ENCODE peak calls at places on chromosomes 7 and 10, in four cellular contexts. O is IMR-90, J is hepatocyte, I is cardiac muscle cell. P is an unnamed sample.

GRCh38 chr7:20439384-20439783 is 108.7 kb downstream of the ITGB8 start:
- DNase-seq in O (no peak), J (no peak), I (no peak), P (no peak)

GRCh38 chr10:127243490-127244272 is 47.3 kb upstream of the INSYN2A start:
- DNase-seq in O (peak; percentile 30), J (peak; percentile 48), I (peak; percentile 52), P (peak; percentile 58)

GRCh38 chr7:116702046-116702445 is 30.1 kb downstream of the MET start:
- DNase-seq in O (no peak), J (no peak), I (no peak), P (no peak)

GRCh38 chr7:106683941-106684340 is 23.0 kb upstream of the CCDC71L start:
- DNase-seq in O (no peak), J (no peak), I (no peak), P (no peak)

GRCh38 chr7:93861325-93861949 is 29.1 kb downstream of the TFPI2 start:
- DNase-seq in O (no peak), J (no peak), I (no peak), P (no peak)

GRCh38 chr7:140940866-140941265 is 16.1 kb upstream of the BRAF start:
- DNase-seq in O (no peak), J (no peak), I (no peak), P (no peak)

GRCh38 chr7:6271091-6271658 is 1.2 kb downstream of the CYTH3 start:
- DNase-seq in O (peak; percentile 39), J (peak; percentile 54), I (peak; percentile 45), P (peak; percentile 61)

GRCh38 chr7:38839846-38840245 is 69.1 kb downstream of the VPS41 start:
- DNase-seq in O (peak; percentile 36), J (no peak), I (no peak), P (no peak)

GRCh38 chr10:58513189-58514101 is 773 bp downstream of the BICC1 start:
- DNase-seq in O (peak; percentile 84), J (peak; percentile 42), I (peak; percentile 92), P (peak; percentile 51)

GRCh38 chr7:139679731-139680594 is 97.8 kb downstream of the HIPK2 start:
- DNase-seq in O (peak; percentile 86), J (no peak), I (no peak), P (no peak)

GRCh38 chr10:80664071-80664680 is 126.5 kb downstream of the SH2D4B start:
- DNase-seq in O (peak; percentile 33), J (peak; percentile 90), I (peak; percentile 73), P (peak; percentile 88)

GRCh38 chr7:141785711-141786552 is 4.1 kb upstream of the TAS2R5 start:
- DNase-seq in O (peak; percentile 55), J (peak; percentile 55), I (peak; percentile 70), P (no peak)

GRCh38 chr10:31340343-31340742 is 21.3 kb downstream of the ZEB1 start:
- DNase-seq in O (no peak), J (peak; percentile 5), I (peak; percentile 11), P (no peak)

GRCh38 chr7:100677308-100678095 is 4.0 kb downstream of the GNB2 start:
- DNase-seq in O (no peak), J (peak; percentile 6), I (no peak), P (no peak)

GRCh38 chr7:100673942-100674431 is 447 bp downstream of the GNB2 start:
- DNase-seq in O (no peak), J (peak; percentile 43), I (no peak), P (peak; percentile 61)

GRCh38 chr7:100676501-100677306 is 3.2 kb downstream of the GNB2 start:
- DNase-seq in O (no peak), J (no peak), I (no peak), P (no peak)

GRCh38 chr7:100674441-100675407 is 1.2 kb downstream of the GNB2 start:
- DNase-seq in O (no peak), J (peak; percentile 60), I (no peak), P (peak; percentile 57)

DNA sequence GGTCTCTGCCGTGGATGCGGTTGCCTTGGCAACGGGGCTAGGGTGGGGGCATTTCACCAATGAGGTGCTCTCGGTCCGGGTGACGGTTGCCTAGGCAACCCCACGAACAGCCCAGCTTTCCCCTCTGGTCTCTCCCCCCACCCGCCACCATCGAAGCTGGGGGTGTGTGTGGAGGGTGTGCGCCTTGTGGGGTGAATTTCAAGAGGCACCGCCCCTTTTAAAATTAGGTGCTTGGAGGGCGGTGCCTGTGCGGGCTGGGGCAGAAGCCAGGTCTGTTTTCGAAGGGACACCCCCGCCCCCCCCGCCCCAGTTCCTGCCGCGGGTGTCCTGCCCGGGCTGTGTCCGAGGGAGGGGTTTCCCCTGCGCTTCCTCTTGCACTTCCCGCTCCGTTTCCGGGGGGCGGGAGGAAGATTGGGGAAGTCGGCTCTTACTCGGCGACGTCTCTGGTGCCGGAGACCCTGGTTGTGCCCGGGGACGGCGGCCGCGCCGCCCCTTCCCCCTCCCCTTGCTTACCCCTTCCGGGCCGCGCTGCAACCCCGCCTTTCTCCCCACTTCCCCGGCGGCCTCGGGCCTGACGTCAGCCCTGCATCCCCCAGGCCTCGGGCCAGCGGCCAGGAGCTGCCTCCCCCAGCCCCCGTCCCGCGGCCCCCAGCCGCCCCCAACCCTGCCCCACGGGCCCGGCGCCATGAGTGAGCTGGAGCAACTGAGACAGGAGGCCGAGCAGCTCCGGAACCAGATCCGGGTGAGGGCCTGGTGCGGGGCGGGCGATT is 2.2 kb downstream of the GNB2 start:
- DNase-seq in O (peak; percentile 59), J (peak; percentile 79), I (peak; percentile 76), P (peak; percentile 80)
- H3K4me3 ChIP-seq in O (peak overlapping the region; percentile 85), J (peak overlapping the region; percentile 96), I (peak overlapping the region; percentile 96), P (peak overlapping the region; percentile 80)

DNA sequence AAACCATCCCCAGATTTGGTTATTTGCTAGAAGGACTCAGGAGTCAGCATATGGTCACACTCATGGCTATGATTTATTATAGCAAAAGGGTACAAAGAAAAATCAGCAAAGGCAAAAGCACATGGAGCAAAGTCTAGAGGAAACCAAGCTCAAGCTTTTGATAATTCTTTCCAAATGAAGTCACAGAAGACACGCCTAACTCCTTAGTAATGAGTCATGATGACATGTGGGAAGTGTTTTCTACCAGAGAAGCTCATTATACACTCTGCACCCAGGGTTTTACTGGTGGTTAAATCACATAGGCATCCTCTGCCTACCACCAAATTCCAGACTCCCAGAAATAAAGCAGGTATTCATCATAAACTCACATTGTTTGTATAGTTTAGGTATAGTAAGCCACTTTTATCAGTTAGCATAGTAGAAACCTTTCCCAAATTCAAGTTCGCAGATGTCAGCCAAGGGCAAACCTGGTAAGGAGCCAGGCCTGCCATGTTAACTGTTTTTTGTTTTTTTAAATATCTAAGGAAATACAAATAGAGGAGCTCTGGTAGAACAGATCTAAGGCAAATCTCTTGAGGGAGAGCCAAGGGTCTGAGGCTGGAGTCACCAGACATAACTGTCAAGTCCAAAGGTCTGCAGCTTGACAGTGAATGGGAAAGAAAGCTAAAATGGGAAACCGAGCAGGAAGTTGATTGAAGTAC is 15.4 kb upstream of the HIBADH start:
- DNase-seq in O (peak; percentile 96), J (peak; percentile 76), I (peak; percentile 87), P (peak; percentile 38)
- H3K4me3 ChIP-seq in O (no peak overlapping the region), J (no peak overlapping the region), I (no peak overlapping the region), P (no peak overlapping the region)

GRCh38 chr7:1810961-1811849 is 141.1 kb downstream of the ELFN1 start:
- DNase-seq in O (peak; percentile 13), J (peak; percentile 59), I (peak; percentile 44), P (no peak)
- H3K4me3 ChIP-seq in O (no peak overlapping the region), J (no peak overlapping the region), I (no peak overlapping the region), P (no peak overlapping the region)

GRCh38 chr10:70885931-70886903 is 2.1 kb downstream of the PCBD1 start:
- DNase-seq in O (no peak), J (no peak), I (no peak), P (no peak)

GRCh38 chr10:70889291-70889690 is 926 bp upstream of the PCBD1 start:
- DNase-seq in O (no peak), J (no peak), I (no peak), P (no peak)

GRCh38 chr10:70886921-70887665 is 1.3 kb downstream of the PCBD1 start:
- DNase-seq in O (no peak), J (no peak), I (no peak), P (no peak)

GRCh38 chr10:70887804-70888800 is at the start of gene PCBD1:
- DNase-seq in O (peak; percentile 36), J (peak; percentile 91), I (peak; percentile 55), P (peak; percentile 90)

GRCh38 chr10:70885485-70885884 is 2.9 kb downstream of the PCBD1 start:
- DNase-seq in O (no peak), J (no peak), I (no peak), P (no peak)
- H3K4me3 ChIP-seq in O (no peak overlapping the region), J (no peak overlapping the region), I (no peak overlapping the region), P (no peak overlapping the region)

GRCh38 chr10:3748484-3748883 is 36.5 kb downstream of the KLF6 start:
- DNase-seq in O (no peak), J (no peak), I (peak; percentile 27), P (no peak)

GRCh38 chr10:3750884-3751283 is 34.1 kb downstream of the KLF6 start:
- DNase-seq in O (no peak), J (no peak), I (peak; percentile 64), P (no peak)

GRCh38 chr10:3749011-3749410 is 36.0 kb downstream of the KLF6 start:
- DNase-seq in O (no peak), J (no peak), I (no peak), P (no peak)

GRCh38 chr10:3750352-3750816 is 34.6 kb downstream of the KLF6 start:
- DNase-seq in O (no peak), J (no peak), I (no peak), P (no peak)

DNA sequence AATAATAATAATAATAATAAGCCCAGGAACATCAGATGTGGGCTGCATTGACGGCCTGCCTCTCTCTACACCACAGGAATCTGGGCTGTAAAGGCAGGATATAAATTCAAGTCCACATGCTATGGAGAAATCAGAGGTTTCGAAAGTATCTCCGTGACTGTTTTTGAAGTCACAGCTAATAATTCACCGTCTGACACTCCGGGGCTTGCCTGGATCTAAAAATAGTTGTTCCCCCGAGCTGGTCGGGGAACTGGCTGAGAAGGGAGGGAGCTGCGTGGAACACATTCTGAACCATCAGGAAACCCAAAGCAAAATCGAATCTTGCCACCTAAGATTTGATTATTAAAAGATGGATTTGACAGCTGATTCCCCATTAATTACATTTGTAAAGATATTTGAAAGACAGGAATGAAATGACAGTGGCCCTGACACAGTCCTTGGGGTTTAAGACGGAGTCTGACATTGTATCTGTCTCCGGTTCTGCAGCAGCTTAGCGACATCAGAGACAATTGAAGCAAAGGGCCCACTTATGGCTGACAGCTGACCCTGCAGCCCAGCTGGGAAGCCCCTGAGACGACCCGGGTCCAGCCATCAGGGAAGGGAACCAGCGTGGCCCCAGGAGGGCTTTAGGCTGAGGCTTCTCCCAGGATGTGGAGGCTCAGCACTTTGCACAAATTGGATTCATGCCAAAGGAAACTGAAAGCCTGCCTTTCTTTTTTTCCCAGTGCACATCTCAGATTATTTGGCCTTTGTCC is 35.2 kb downstream of the KLF6 start:
- DNase-seq in O (peak; percentile 90), J (peak; percentile 61), I (peak; percentile 86), P (no peak)
- H3K4me3 ChIP-seq in O (no peak overlapping the region), J (no peak overlapping the region), I (no peak overlapping the region), P (no peak overlapping the region)

GRCh38 chr10:34526758-34527730 is 288.1 kb downstream of the PARD3 start:
- DNase-seq in O (peak; percentile 98), J (peak; percentile 18), I (peak; percentile 93), P (no peak)
- H3K4me3 ChIP-seq in O (peak overlapping the region; percentile 6), J (no peak overlapping the region), I (no peak overlapping the region), P (no peak overlapping the region)

DNA sequence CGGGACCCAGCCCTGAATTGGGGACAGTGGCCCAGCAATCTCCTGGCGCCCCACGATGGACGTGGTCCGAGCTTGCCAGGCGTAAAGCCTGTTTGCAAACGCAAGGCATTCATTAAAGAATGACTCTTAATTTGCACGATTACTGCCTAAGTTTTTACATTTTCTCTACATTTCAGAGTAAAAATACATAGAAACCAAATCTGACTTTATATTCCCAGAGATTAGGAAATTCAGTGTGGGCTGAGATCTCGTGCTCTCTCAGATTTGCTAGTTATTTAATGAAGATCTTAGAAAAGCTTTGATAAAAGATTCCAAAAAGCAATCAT is 337 bp upstream of the CCDC3 start:
- DNase-seq in O (no peak), J (no peak), I (no peak), P (no peak)
- H3K4me3 ChIP-seq in O (peak overlapping the region; percentile 50), J (peak overlapping the region; percentile 42), I (peak overlapping the region; percentile 48), P (peak overlapping the region; percentile 22)

P was measured in colonic mucosa.